ENCODE peak calls at places on chromosome 13, in four cellular contexts. One of them, this sample, is unnamed.

GRCh38 chr13:26344980-26345379 is 91.1 kb downstream of the CDK8 start:
- DNase-seq in T-helper 2 cell: no peak
- DNase-seq in H4: no peak
- DNase-seq in ACHN: no peak
- DNase-seq in this sample: no peak

GRCh38 chr13:107271226-107271625 is 703.3 kb upstream of the ARGLU1 start:
- DNase-seq in H4: peak; percentile 72
- DNase-seq in ACHN: peak; percentile 37
- DNase-seq in T-helper 2 cell: no peak
- DNase-seq in this sample: peak; percentile 33

GRCh38 chr13:75705395-75705794 is 69.3 kb downstream of the LMO7 start:
- DNase-seq in H4: peak; percentile 27
- DNase-seq in T-helper 2 cell: no peak
- DNase-seq in ACHN: no peak
- DNase-seq in this sample: no peak

GRCh38 chr13:86563308-86563707 is 764.1 kb upstream of the SLITRK6 start:
- DNase-seq in T-helper 2 cell: no peak
- DNase-seq in ACHN: no peak
- DNase-seq in H4: peak; percentile 47
- DNase-seq in this sample: no peak

GRCh38 chr13:84192125-84192524 is 309.9 kb upstream of the SLITRK1 start:
- DNase-seq in H4: peak; percentile 48
- DNase-seq in T-helper 2 cell: no peak
- DNase-seq in ACHN: peak; percentile 1
- DNase-seq in this sample: no peak

GRCh38 chr13:101127741-101128353 is 288.5 kb downstream of the NALCN start:
- DNase-seq in T-helper 2 cell: no peak
- DNase-seq in ACHN: peak; percentile 36
- DNase-seq in H4: peak; percentile 9
- DNase-seq in this sample: peak; percentile 44

GRCh38 chr13:78608254-78608704 is 4.9 kb upstream of the POU4F1 start:
- DNase-seq in T-helper 2 cell: no peak
- DNase-seq in ACHN: no peak
- DNase-seq in H4: no peak
- DNase-seq in this sample: no peak

GRCh38 chr13:86922936-86923335 is 748.2 kb upstream of the SLITRK5 start:
- DNase-seq in H4: no peak
- DNase-seq in ACHN: no peak
- DNase-seq in T-helper 2 cell: no peak
- DNase-seq in this sample: no peak

GRCh38 chr13:50069255-50069654 is 54.0 kb downstream of the KCNRG start:
- DNase-seq in H4: no peak
- DNase-seq in ACHN: no peak
- DNase-seq in T-helper 2 cell: no peak
- DNase-seq in this sample: no peak

GRCh38 chr13:90270231-90270630 is 1077.3 kb upstream of the MIR17HG start:
- DNase-seq in ACHN: no peak
- DNase-seq in T-helper 2 cell: no peak
- DNase-seq in H4: no peak
- DNase-seq in this sample: no peak

GRCh38 chr13:93002071-93002470 is 224.5 kb upstream of the GPC6 start:
- DNase-seq in ACHN: no peak
- DNase-seq in T-helper 2 cell: no peak
- DNase-seq in H4: no peak
- DNase-seq in this sample: no peak

GRCh38 chr13:86862137-86862536 is 809.0 kb upstream of the SLITRK5 start:
- DNase-seq in ACHN: no peak
- DNase-seq in T-helper 2 cell: no peak
- DNase-seq in H4: no peak
- DNase-seq in this sample: no peak

GRCh38 chr13:33935969-33936368 is 118.0 kb downstream of the RFC3 start:
- DNase-seq in H4: no peak
- DNase-seq in ACHN: no peak
- DNase-seq in T-helper 2 cell: no peak
- DNase-seq in this sample: no peak

GRCh38 chr13:33292712-33293111 is 7.2 kb upstream of the STARD13 start:
- DNase-seq in H4: no peak
- DNase-seq in ACHN: no peak
- DNase-seq in T-helper 2 cell: no peak
- DNase-seq in this sample: no peak

GRCh38 chr13:33057019-33057785 is 41.0 kb downstream of the KL start:
- DNase-seq in T-helper 2 cell: no peak
- DNase-seq in ACHN: peak; percentile 22
- DNase-seq in H4: peak; percentile 8
- DNase-seq in this sample: no peak

GRCh38 chr13:19860884-19861655 is 2.4 kb downstream of the ZMYM5 start:
- DNase-seq in H4: peak; percentile 65
- DNase-seq in T-helper 2 cell: no peak
- DNase-seq in ACHN: peak; percentile 65
- DNase-seq in this sample: peak; percentile 5

GRCh38 chr13:20566424-20566916 is 487 bp upstream of the IFT88 start:
- DNase-seq in T-helper 2 cell: no peak
- DNase-seq in H4: peak; percentile 31
- DNase-seq in ACHN: peak; percentile 61
- DNase-seq in this sample: peak; percentile 27

GRCh38 chr13:98541211-98541610 is 35.7 kb downstream of the STK24 start:
- DNase-seq in T-helper 2 cell: no peak
- DNase-seq in ACHN: no peak
- DNase-seq in H4: no peak
- DNase-seq in this sample: no peak

GRCh38 chr13:34064456-34065205 is 246.7 kb downstream of the RFC3 start:
- DNase-seq in ACHN: no peak
- DNase-seq in T-helper 2 cell: no peak
- DNase-seq in H4: no peak
- DNase-seq in this sample: no peak

GRCh38 chr13:25372275-25373081 is 704 bp downstream of the ATP8A2 start:
- DNase-seq in ACHN: no peak
- DNase-seq in H4: no peak
- DNase-seq in T-helper 2 cell: no peak
- DNase-seq in this sample: no peak

GRCh38 chr13:111467111-111467890 is 146.9 kb downstream of the TEX29 start:
- DNase-seq in ACHN: no peak
- DNase-seq in T-helper 2 cell: no peak
- DNase-seq in H4: no peak
- DNase-seq in this sample: no peak

GRCh38 chr13:65724261-65724660 is 1505.9 kb downstream of the PCDH9 start:
- DNase-seq in ACHN: no peak
- DNase-seq in T-helper 2 cell: no peak
- DNase-seq in H4: peak; percentile 2
- DNase-seq in this sample: no peak

GRCh38 chr13:102033719-102034446 is 368.0 kb downstream of the FGF14 start:
- DNase-seq in T-helper 2 cell: no peak
- DNase-seq in H4: no peak
- DNase-seq in ACHN: no peak
- DNase-seq in this sample: no peak

GRCh38 chr13:30465541-30466357 is at the start of gene HMGB1:
- DNase-seq in ACHN: peak; percentile 98
- DNase-seq in H4: peak; percentile 96
- DNase-seq in T-helper 2 cell: peak; percentile 95
- DNase-seq in this sample: peak; percentile 95

GRCh38 chr13:79631260-79631659 is 150.3 kb downstream of the NDFIP2 start:
- DNase-seq in T-helper 2 cell: no peak
- DNase-seq in H4: peak; percentile 67
- DNase-seq in ACHN: peak; percentile 83
- DNase-seq in this sample: no peak

GRCh38 chr13:95463516-95463915 is 89.0 kb upstream of the CLDN10 start:
- DNase-seq in ACHN: no peak
- DNase-seq in T-helper 2 cell: no peak
- DNase-seq in H4: no peak
- DNase-seq in this sample: no peak

GRCh38 chr13:40338217-40338616 is 328.2 kb downstream of the FOXO1 start:
- DNase-seq in ACHN: no peak
- DNase-seq in T-helper 2 cell: no peak
- DNase-seq in H4: no peak
- DNase-seq in this sample: no peak

GRCh38 chr13:77918391-77919261 is at the start of gene EDNRB:
- DNase-seq in ACHN: peak; percentile 12
- DNase-seq in H4: peak; percentile 3
- DNase-seq in T-helper 2 cell: no peak
- DNase-seq in this sample: no peak

GRCh38 chr13:26914624-26915023 is 154.0 kb upstream of the GPR12 start:
- DNase-seq in H4: peak; percentile 94
- DNase-seq in T-helper 2 cell: peak; percentile 24
- DNase-seq in ACHN: no peak
- DNase-seq in this sample: no peak

GRCh38 chr13:74134777-74135305 is 637 bp upstream of the KLF12 start:
- DNase-seq in T-helper 2 cell: peak; percentile 79
- DNase-seq in ACHN: peak; percentile 62
- DNase-seq in H4: no peak
- DNase-seq in this sample: no peak

GRCh38 chr13:91539458-91540156 is 141.2 kb downstream of the GPC5 start:
- DNase-seq in H4: no peak
- DNase-seq in T-helper 2 cell: no peak
- DNase-seq in ACHN: no peak
- DNase-seq in this sample: no peak

This sample was measured in NT2/D1.